ENCODE peak calls at places on chromosomes 1 and 21, in eight cellular contexts. Z, U, H, T, L, B, W and X are unnamed samples.
A peak's percentile ranks its signal among the peaks of the same experiment; 100 is the strongest.

GRCh38 chr1:115426271-115426771 is 88.3 kb upstream of the NGF start:
- DNase-seq in Z (no peak), U (no peak), H (no peak), T (no peak), L (no peak), B (no peak), W (peak; percentile 80), X (peak; percentile 92)

GRCh38 chr1:54487571-54488050 is 60.4 kb upstream of the ACOT11 start:
- DNase-seq in Z (peak; percentile 22), U (no peak), H (peak; percentile 59), T (no peak), L (no peak), B (no peak), W (no peak), X (no peak)

GRCh38 chr1:77126309-77126708 is 92.9 kb downstream of the PIGK start:
- DNase-seq in Z (peak; percentile 11), U (no peak), H (peak; percentile 81), T (peak; percentile 28), L (peak; percentile 3), B (peak; percentile 61), W (peak; percentile 79), X (peak; percentile 58)

GRCh38 chr1:159869173-159869572 is 6.7 kb upstream of the VSIG8 start:
- DNase-seq in Z (no peak), U (no peak), H (no peak), T (peak; percentile 68), L (no peak), B (no peak), W (peak; percentile 82), X (peak; percentile 93)

GRCh38 chr1:167456500-167456899 is 61.8 kb downstream of the CD247 start:
- DNase-seq in Z (no peak), U (no peak), H (no peak), T (no peak), L (no peak), B (no peak), W (no peak), X (no peak)

GRCh38 chr1:84412316-84412942 is 14.1 kb downstream of the DNASE2B start:
- DNase-seq in Z (no peak), U (no peak), H (no peak), T (no peak), L (no peak), B (no peak), W (peak; percentile 87), X (peak; percentile 77)

GRCh38 chr1:82994866-82995370 is 1004.0 kb downstream of the TTLL7 start:
- DNase-seq in Z (no peak), U (no peak), H (no peak), T (no peak), L (no peak), B (no peak), W (no peak), X (no peak)

GRCh38 chr1:8061673-8062386 is 35.7 kb upstream of the ERRFI1 start:
- DNase-seq in Z (no peak), U (no peak), H (no peak), T (peak; percentile 25), L (no peak), B (no peak), W (peak; percentile 55), X (peak; percentile 73)

GRCh38 chr1:153404768-153405167 is 11.6 kb upstream of the S100A7A start:
- DNase-seq in Z (peak; percentile 24), U (no peak), H (peak; percentile 69), T (peak; percentile 58), L (no peak), B (no peak), W (no peak), X (peak; percentile 51)

GRCh38 chr1:64884261-64885040 is 81.9 kb downstream of the JAK1 start:
- DNase-seq in Z (no peak), U (no peak), H (no peak), T (no peak), L (no peak), B (no peak), W (peak; percentile 43), X (no peak)

GRCh38 chr1:150065184-150065871 is 2.2 kb upstream of the VPS45 start:
- DNase-seq in Z (no peak), U (no peak), H (no peak), T (peak; percentile 9), L (no peak), B (no peak), W (peak; percentile 59), X (peak; percentile 44)

GRCh38 chr1:1832820-1833219 is 54.5 kb upstream of the NADK start:
- DNase-seq in Z (no peak), U (no peak), H (no peak), T (no peak), L (no peak), B (no peak), W (no peak), X (no peak)

GRCh38 chr1:55318111-55318817 is 103.1 kb upstream of the USP24 start:
- DNase-seq in Z (no peak), U (no peak), H (no peak), T (no peak), L (no peak), B (no peak), W (peak; percentile 33), X (no peak)

GRCh38 chr1:164579346-164579745 is 20.4 kb downstream of the PBX1 start:
- DNase-seq in Z (no peak), U (no peak), H (no peak), T (no peak), L (no peak), B (no peak), W (no peak), X (no peak)

GRCh38 chr1:99595041-99595440 is 50.9 kb upstream of the PALMD start:
- DNase-seq in Z (no peak), U (no peak), H (no peak), T (no peak), L (no peak), B (no peak), W (no peak), X (no peak)

GRCh38 chr1:41345434-41346075 is 15.7 kb upstream of the FOXO6 start:
- DNase-seq in Z (no peak), U (peak; percentile 15), H (no peak), T (no peak), L (no peak), B (no peak), W (no peak), X (no peak)

GRCh38 chr1:229694053-229694693 is 68.1 kb downstream of the URB2 start:
- DNase-seq in Z (peak; percentile 95), U (no peak), H (peak; percentile 69), T (no peak), L (no peak), B (peak; percentile 42), W (peak; percentile 86), X (peak; percentile 77)

GRCh38 chr1:162319510-162320160 is 57.0 kb downstream of the SPATA46 start:
- DNase-seq in Z (no peak), U (no peak), H (no peak), T (peak; percentile 25), L (no peak), B (no peak), W (peak; percentile 17), X (peak; percentile 38)

GRCh38 chr21:45554477-45555175 is 12.4 kb upstream of the SLC19A1 start:
- DNase-seq in Z (peak; percentile 47), U (peak; percentile 83), H (peak; percentile 71), T (peak; percentile 64), L (no peak), B (peak; percentile 74), W (peak; percentile 58), X (peak; percentile 58)

GRCh38 chr1:18556364-18556763 is 74.3 kb upstream of the PAX7 start:
- DNase-seq in Z (no peak), U (no peak), H (peak; percentile 75), T (peak; percentile 11), L (no peak), B (no peak), W (no peak), X (peak; percentile 25)

GRCh38 chr1:150237746-150238145 is 1.8 kb upstream of the ANP32E start:
- DNase-seq in Z (no peak), U (peak; percentile 49), H (peak; percentile 14), T (no peak), L (no peak), B (no peak), W (no peak), X (no peak)

GRCh38 chr1:14596591-14596990 is 1.9 kb upstream of the KAZN start:
- DNase-seq in Z (no peak), U (no peak), H (no peak), T (no peak), L (no peak), B (no peak), W (no peak), X (no peak)

GRCh38 chr21:31034378-31034777 is 3.9 kb downstream of the KRTAP19-8 start:
- DNase-seq in Z (no peak), U (no peak), H (no peak), T (no peak), L (no peak), B (no peak), W (no peak), X (peak; percentile 13)

GRCh38 chr1:3391711-3392110 is 62.8 kb upstream of the ARHGEF16 start:
- DNase-seq in Z (no peak), U (no peak), H (peak; percentile 68), T (no peak), L (no peak), B (peak; percentile 47), W (no peak), X (no peak)

GRCh38 chr1:86515597-86515996 is 31.3 kb upstream of the CLCA4 start:
- DNase-seq in Z (peak; percentile 28), U (no peak), H (peak; percentile 72), T (peak; percentile 56), L (no peak), B (no peak), W (no peak), X (peak; percentile 41)

GRCh38 chr1:109027841-109028240 is 14.1 kb downstream of the WDR47 start:
- DNase-seq in Z (no peak), U (no peak), H (no peak), T (no peak), L (no peak), B (no peak), W (no peak), X (no peak)